ENCODE peak calls at places on chromosome 18, in eight cellular contexts. O is sigmoid colon, N is HCT116, Y is tibial nerve, A is fibroblast of lung, X is colonic mucosa, V is cardiac muscle cell, I is adrenal gland. K is an unnamed sample.

GRCh38 chr18:79553154-79553553 is 126.4 kb upstream of the CTDP1 start:
- DNase-seq in Y (no peak), X (no peak), N (no peak), I (no peak), O (peak), A (no peak), V (no peak), K (no peak)

GRCh38 chr18:37721544-37722302 is 156.1 kb upstream of the CELF4 start:
- DNase-seq in N (no peak), A (no peak), V (peak), X (no peak), I (no peak), O (no peak), Y (no peak), K (no peak)

GRCh38 chr18:59697236-59697932 is at the start of gene CCBE1:
- DNase-seq in N (peak), Y (peak), A (peak), X (peak), I (peak), V (peak), O (peak), K (no peak)

GRCh38 chr18:63454497-63454896 is 22.3 kb upstream of the SERPINB5 start:
- DNase-seq in I (no peak), X (peak), A (no peak), V (no peak), Y (no peak), N (no peak), O (no peak), K (no peak)

GRCh38 chr18:48736316-48736715 is 197.5 kb downstream of the CTIF start:
- DNase-seq in N (no peak), V (no peak), Y (no peak), A (no peak), O (no peak), X (no peak), I (no peak), K (no peak)

GRCh38 chr18:25453556-25454269 is 101.7 kb upstream of the ZNF521 start:
- DNase-seq in A (peak), N (no peak), Y (peak), I (no peak), X (no peak), V (peak), O (no peak), K (no peak)

GRCh38 chr18:48920408-48921038 is 30.2 kb downstream of the SMAD7 start:
- DNase-seq in X (no peak), Y (no peak), I (peak), V (no peak), N (no peak), O (peak), A (no peak), K (no peak)

GRCh38 chr18:23238651-23239349 is 103.5 kb downstream of the CABLES1 start:
- DNase-seq in I (peak), A (peak), Y (no peak), V (peak), N (no peak), X (no peak), O (no peak), K (no peak)

GRCh38 chr18:13619505-13620205 is 106.7 kb downstream of the FAM210A start:
- DNase-seq in A (no peak), Y (no peak), V (no peak), X (no peak), I (peak), N (no peak), O (peak), K (no peak)

GRCh38 chr18:76414936-76415621 is 80.0 kb downstream of the ZNF516 start:
- DNase-seq in N (no peak), X (no peak), I (peak), O (no peak), Y (no peak), A (no peak), V (no peak), K (no peak)

GRCh38 chr18:46252754-46253153 is 148.6 kb downstream of the HAUS1 start:
- DNase-seq in A (no peak), O (no peak), I (no peak), Y (no peak), N (no peak), V (peak), X (no peak), K (no peak)

GRCh38 chr18:35415511-35416427 is 38.6 kb upstream of the ZNF396 start:
- DNase-seq in A (peak), N (no peak), Y (no peak), I (no peak), O (no peak), X (no peak), V (peak), K (no peak)

GRCh38 chr18:38290229-38290628 is 724.6 kb upstream of the CELF4 start:
- DNase-seq in N (no peak), V (no peak), I (no peak), O (no peak), X (no peak), A (no peak), Y (no peak), K (no peak)

GRCh38 chr18:13178976-13179375 is 39.6 kb upstream of the LDLRAD4 start:
- DNase-seq in X (no peak), Y (no peak), V (peak), N (no peak), A (no peak), I (no peak), O (no peak), K (no peak)

GRCh38 chr18:63451774-63452173 is 25.0 kb upstream of the SERPINB5 start:
- DNase-seq in N (no peak), A (peak), V (peak), I (no peak), Y (no peak), O (peak), X (peak), K (peak)

GRCh38 chr18:66344227-66344626 is 259.7 kb downstream of the CDH19 start:
- DNase-seq in A (no peak), N (no peak), O (no peak), Y (no peak), I (no peak), X (no peak), V (no peak), K (no peak)

GRCh38 chr18:37440206-37440605 is 125.4 kb downstream of the CELF4 start:
- DNase-seq in V (no peak), I (no peak), N (no peak), X (no peak), A (no peak), O (no peak), Y (no peak), K (no peak)

GRCh38 chr18:68960355-68960754 is 162.5 kb downstream of the CCDC102B start:
- DNase-seq in N (no peak), V (peak), Y (no peak), O (no peak), X (no peak), I (no peak), A (peak), K (peak)

GRCh38 chr18:77069482-77069881 is 63.1 kb downstream of the MBP start:
- DNase-seq in X (no peak), O (no peak), N (no peak), Y (no peak), I (no peak), V (no peak), A (no peak), K (no peak)

GRCh38 chr18:45874501-45875184 is 49.2 kb downstream of the SIGLEC15 start:
- DNase-seq in X (no peak), Y (no peak), O (no peak), N (no peak), A (no peak), I (no peak), V (peak), K (no peak)

GRCh38 chr18:42413870-42414269 is 458.8 kb downstream of the PIK3C3 start:
- DNase-seq in A (peak), O (no peak), X (no peak), V (peak), Y (no peak), N (no peak), I (no peak), K (peak)

GRCh38 chr18:32891797-32892196 is 119.0 kb upstream of the KLHL14 start:
- DNase-seq in X (no peak), A (peak), N (no peak), Y (no peak), V (no peak), I (no peak), O (no peak), K (no peak)

GRCh38 chr18:13703899-13704298 is 22.5 kb downstream of the FAM210A start:
- DNase-seq in Y (no peak), N (peak), O (no peak), I (no peak), A (peak), X (no peak), V (no peak), K (no peak)

GRCh38 chr18:67381608-67382150 is 134.8 kb downstream of the DSEL start:
- DNase-seq in X (no peak), A (no peak), I (no peak), Y (no peak), O (no peak), N (no peak), V (no peak), K (no peak)

GRCh38 chr18:58493516-58494253 is 135.2 kb downstream of the ALPK2 start:
- DNase-seq in O (peak), A (peak), X (peak), I (peak), V (peak), Y (peak), N (peak), K (peak)
- H3K4me3 ChIP-seq in O (peak), A (peak), X (no peak), I (no peak), V (no peak), Y (no peak), N (no peak), K (peak)

GRCh38 chr18:30265190-30265589 is 777.4 kb downstream of the DSC3 start:
- DNase-seq in I (no peak), O (no peak), Y (no peak), X (no peak), A (no peak), V (no peak), N (no peak), K (no peak)
- H3K4me3 ChIP-seq in I (no peak), O (no peak), Y (no peak), X (no peak), A (no peak), V (no peak), N (no peak), K (no peak)

DNA sequence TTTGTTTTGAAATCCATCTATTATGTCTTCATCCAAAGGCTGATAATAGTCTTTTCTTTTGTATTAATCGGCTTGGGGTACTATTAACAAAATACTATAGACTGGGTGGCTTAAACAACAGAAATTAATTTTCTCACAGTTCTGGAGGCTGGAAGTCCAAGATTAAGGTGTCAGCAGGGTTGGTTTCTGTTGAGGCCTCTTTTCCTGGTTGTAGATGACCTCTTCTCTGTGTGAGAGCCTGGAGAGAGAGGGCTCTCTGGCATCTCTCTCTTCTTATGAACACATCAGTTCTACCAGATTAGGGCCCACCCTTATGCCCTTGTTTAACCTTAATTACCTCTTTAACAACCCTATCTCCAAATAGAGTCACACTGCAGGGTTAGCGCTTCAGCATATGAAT is 14.2 kb upstream of the KCTD1 start:
- DNase-seq in V (no peak), I (no peak), Y (no peak), O (no peak), A (no peak), N (no peak), X (no peak), K (no peak)
- H3K4me3 ChIP-seq in V (no peak), I (no peak), Y (no peak), O (no peak), A (no peak), N (no peak), X (no peak), K (no peak)

GRCh38 chr18:74196220-74197119 is 48.1 kb downstream of the TIMM21 start:
- DNase-seq in X (peak), A (peak), O (no peak), Y (peak), N (peak), V (peak), I (peak), K (peak)
- H3K4me3 ChIP-seq in X (no peak), A (no peak), O (peak), Y (peak), N (peak), V (no peak), I (no peak), K (peak)

GRCh38 chr18:55317832-55318231 is 270.2 kb downstream of the TCF4 start:
- DNase-seq in N (no peak), Y (no peak), A (peak), X (no peak), I (no peak), O (no peak), V (no peak), K (no peak)

GRCh38 chr18:55321268-55322175 is 266.5 kb downstream of the TCF4 start:
- DNase-seq in I (peak), X (peak), V (peak), Y (peak), N (no peak), O (peak), A (peak), K (peak)

GRCh38 chr18:55318864-55319516 is 269.0 kb downstream of the TCF4 start:
- DNase-seq in O (no peak), I (no peak), X (no peak), A (peak), Y (no peak), N (no peak), V (peak), K (peak)

GRCh38 chr18:55320399-55321255 is 267.4 kb downstream of the TCF4 start:
- DNase-seq in X (no peak), Y (no peak), O (no peak), N (no peak), V (no peak), I (no peak), A (peak), K (no peak)

DNA sequence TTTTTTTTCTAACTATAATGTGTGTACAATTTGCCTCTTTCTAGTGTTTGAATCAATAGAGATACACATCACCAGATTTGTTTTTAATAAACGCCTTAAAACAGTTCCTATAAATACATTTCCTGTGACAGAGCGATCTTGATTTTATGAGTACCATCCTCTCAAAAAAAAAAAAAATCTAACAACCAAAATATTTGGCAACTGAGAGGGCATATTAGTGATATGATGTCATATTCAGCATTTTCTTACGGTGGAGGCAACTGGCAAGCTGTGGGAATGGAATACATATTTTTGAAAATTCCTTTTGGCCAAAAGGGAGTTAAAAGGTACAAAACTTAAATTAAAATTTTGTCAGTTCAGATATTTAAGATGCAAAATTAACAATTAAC is 268.5 kb downstream of the TCF4 start:
- DNase-seq in I (no peak), V (peak), Y (no peak), X (no peak), O (no peak), A (peak), N (no peak), K (no peak)
- H3K4me3 ChIP-seq in I (no peak), V (no peak), Y (peak), X (no peak), O (peak), A (peak), N (no peak), K (peak)

DNA sequence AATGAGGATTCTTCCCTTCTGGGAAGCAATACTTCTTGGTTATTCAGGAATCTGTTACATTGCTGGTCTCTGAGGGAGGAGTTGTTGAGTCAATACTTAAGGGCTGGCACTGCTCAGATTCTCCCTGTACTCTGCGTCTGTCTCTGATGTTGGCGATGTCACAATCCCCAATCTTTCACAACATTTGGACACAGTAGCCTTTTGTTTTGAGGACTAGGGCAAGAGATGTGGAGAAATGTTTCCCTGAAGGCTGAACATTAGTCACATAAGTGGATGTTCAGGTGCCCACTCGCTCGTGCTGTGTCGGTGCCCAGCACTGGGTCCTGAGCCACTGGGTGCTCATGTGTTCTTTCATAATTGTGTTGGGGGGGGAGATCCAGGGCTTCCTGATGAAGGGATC is 55.0 kb downstream of the MAPK4 start:
- DNase-seq in A (peak), O (no peak), Y (peak), V (peak), N (no peak), I (peak), X (no peak), K (no peak)
- H3K4me3 ChIP-seq in A (no peak), O (no peak), Y (no peak), V (no peak), N (no peak), I (no peak), X (no peak), K (no peak)